ENCODE peak calls at places on chromosomes 11 and 22, in four cellular contexts. One of them, this sample, is unnamed.

GRCh38 chr22:27046603-27047002 is 389.2 kb downstream of the MIAT start:
- DNase-seq in H1: no peak
- DNase-seq in A549: no peak
- DNase-seq in SK-N-SH: no peak
- DNase-seq in this sample: no peak

GRCh38 chr11:83035070-83035854 is 36.4 kb downstream of the RAB30 start:
- DNase-seq in A549: no peak
- DNase-seq in H1: no peak
- DNase-seq in SK-N-SH: no peak
- DNase-seq in this sample: peak

GRCh38 chr11:32262367-32262766 is 171.5 kb downstream of the RCN1 start:
- DNase-seq in H1: no peak
- DNase-seq in A549: no peak
- DNase-seq in SK-N-SH: no peak
- DNase-seq in this sample: no peak

GRCh38 chr22:19810381-19811141 is 44.1 kb downstream of the GNB1L start:
- DNase-seq in SK-N-SH: peak
- DNase-seq in A549: no peak
- DNase-seq in H1: no peak
- DNase-seq in this sample: no peak

GRCh38 chr11:4134844-4135243 is 40.2 kb downstream of the RRM1 start:
- DNase-seq in SK-N-SH: no peak
- DNase-seq in H1: no peak
- DNase-seq in A549: peak
- DNase-seq in this sample: no peak

GRCh38 chr22:36291831-36292740 is 39.2 kb downstream of the APOL1 start:
- DNase-seq in H1: no peak
- DNase-seq in SK-N-SH: no peak
- DNase-seq in A549: no peak
- DNase-seq in this sample: no peak

GRCh38 chr11:71934213-71934612 is 5.4 kb downstream of the RNF121 start:
- DNase-seq in SK-N-SH: no peak
- DNase-seq in H1: no peak
- DNase-seq in A549: no peak
- DNase-seq in this sample: peak

GRCh38 chr22:35324762-35325161 is 25.1 kb downstream of the TOM1 start:
- DNase-seq in SK-N-SH: no peak
- DNase-seq in A549: no peak
- DNase-seq in H1: no peak
- DNase-seq in this sample: no peak

GRCh38 chr11:13337986-13338436 is 60.4 kb downstream of the BMAL1 start:
- DNase-seq in H1: no peak
- DNase-seq in SK-N-SH: no peak
- DNase-seq in A549: peak
- DNase-seq in this sample: peak

GRCh38 chr22:29268511-29269229 is 602 bp downstream of the EWSR1 start:
- DNase-seq in A549: peak
- DNase-seq in SK-N-SH: peak
- DNase-seq in H1: no peak
- DNase-seq in this sample: peak
- TF ChIP-seq MAX in A549: peak
- TF ChIP-seq MAX in SK-N-SH: peak
- TF ChIP-seq MAX in H1: peak
- TF ChIP-seq MAX in this sample: no peak

DNA sequence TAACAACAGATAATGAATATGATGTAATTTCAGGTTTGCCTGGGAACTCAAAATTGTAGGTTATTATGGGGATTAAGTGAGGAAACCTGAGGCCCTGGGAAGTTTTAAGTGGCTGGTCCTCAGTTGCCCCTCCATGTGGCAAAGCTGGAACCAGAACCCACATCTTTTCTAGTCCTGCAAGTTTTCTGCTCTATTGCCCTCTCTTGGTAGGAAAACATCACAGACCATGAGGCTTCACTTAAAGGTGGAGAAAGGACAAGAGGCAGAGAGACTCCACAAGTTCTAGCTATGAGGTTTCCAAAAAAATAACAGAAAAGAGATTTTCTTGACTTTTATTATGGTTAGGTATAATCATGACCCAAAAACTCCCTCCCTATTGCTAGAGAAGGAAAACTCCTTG is 115.5 kb upstream of the DDI1 start:
- DNase-seq in SK-N-SH: no peak
- DNase-seq in A549: no peak
- DNase-seq in H1: no peak
- DNase-seq in this sample: no peak
- TF ChIP-seq CTCF in SK-N-SH: no peak
- TF ChIP-seq CTCF in A549: no peak
- TF ChIP-seq CTCF in H1: peak
- TF ChIP-seq CTCF in this sample: no peak

GRCh38 chr11:128482512-128483191 is 104.7 kb downstream of the ETS1 start:
- DNase-seq in A549: no peak
- DNase-seq in SK-N-SH: no peak
- DNase-seq in H1: no peak
- DNase-seq in this sample: peak
- H3K4me3 ChIP-seq in A549: no peak
- H3K4me3 ChIP-seq in SK-N-SH: no peak
- H3K4me3 ChIP-seq in H1: no peak
- H3K4me3 ChIP-seq in this sample: peak

GRCh38 chr22:37330200-37331033 is 48.1 kb downstream of the CYTH4 start:
- DNase-seq in A549: peak
- DNase-seq in SK-N-SH: peak
- DNase-seq in H1: peak
- DNase-seq in this sample: peak
- TF ChIP-seq MAX in A549: no peak
- TF ChIP-seq MAX in SK-N-SH: no peak
- TF ChIP-seq MAX in H1: no peak
- TF ChIP-seq MAX in this sample: no peak

DNA sequence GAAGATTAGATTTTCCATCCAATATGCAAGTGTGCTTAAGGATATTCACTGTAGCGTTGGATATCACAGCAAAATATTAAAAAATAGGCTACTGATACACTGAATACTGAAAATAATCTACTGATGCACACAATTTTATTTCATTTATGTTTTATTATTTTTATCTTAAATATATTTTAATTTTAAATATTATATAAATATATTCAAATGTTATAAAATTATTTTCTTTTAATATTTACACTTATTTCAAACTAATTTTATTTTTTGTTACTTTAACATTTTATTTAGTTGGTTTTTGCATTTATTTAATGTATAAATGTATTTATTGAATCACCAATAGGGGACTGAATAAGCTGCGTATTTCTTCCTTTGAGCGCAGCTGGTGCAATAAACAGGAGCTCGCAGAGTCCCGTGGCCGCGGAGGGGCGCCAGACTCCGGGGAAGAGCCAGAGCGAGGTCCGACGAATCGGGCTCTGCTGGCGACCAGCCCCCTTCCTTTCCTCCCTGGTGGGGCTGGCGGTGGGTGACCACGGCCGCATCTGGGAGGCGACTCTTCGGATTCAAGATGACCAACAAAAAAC is 12.2 kb downstream of the MMP3 start:
- DNase-seq in A549: peak
- DNase-seq in SK-N-SH: peak
- DNase-seq in H1: peak
- DNase-seq in this sample: no peak
- TF ChIP-seq CTCF in A549: no peak
- TF ChIP-seq CTCF in SK-N-SH: peak
- TF ChIP-seq CTCF in H1: peak
- TF ChIP-seq CTCF in this sample: no peak

GRCh38 chr11:111372538-111372937 is 6.5 kb downstream of the POU2AF1 start:
- DNase-seq in H1: peak
- DNase-seq in A549: no peak
- DNase-seq in SK-N-SH: no peak
- DNase-seq in this sample: no peak
- H3K4me3 ChIP-seq in H1: no peak
- H3K4me3 ChIP-seq in A549: no peak
- H3K4me3 ChIP-seq in SK-N-SH: no peak
- H3K4me3 ChIP-seq in this sample: no peak

This sample was measured in NB4.